ENCODE peak calls at places on chromosomes 16 and 17, in eight cellular contexts. L is MM.1S; K is uterus; B is coronary artery; J is prostate gland; X is effector memory CD4-positive, alpha-beta T cell; H is CD8-positive, alpha-beta T cell; P is OCI-LY7. U is an unnamed sample.

GRCh38 chr16:77596243-77596642 is 126.1 kb upstream of the NUDT7 start:
- DNase-seq in P (no peak), H (no peak), L (no peak), J (no peak), B (no peak), X (no peak), K (no peak), U (no peak)

GRCh38 chr16:49793244-49793643 is 62.7 kb downstream of the ZNF423 start:
- DNase-seq in J (no peak), P (no peak), K (no peak), H (no peak), B (no peak), L (no peak), X (no peak), U (no peak)

GRCh38 chr16:78957328-78958100 is 643.0 kb downstream of the MAF start:
- DNase-seq in P (peak), L (peak), X (no peak), K (no peak), J (peak), B (no peak), H (no peak), U (no peak)

GRCh38 chr17:81967533-81968395 is 6.8 kb upstream of the NOTUM start:
- DNase-seq in J (peak), L (peak), K (peak), H (peak), B (no peak), X (peak), P (peak), U (peak)

GRCh38 chr17:68198931-68199836 is 48.7 kb upstream of the AMZ2 start:
- DNase-seq in B (no peak), L (no peak), H (peak), J (no peak), P (no peak), K (no peak), X (no peak), U (no peak)

GRCh38 chr16:3655791-3656490 is 1.4 kb downstream of the DNASE1 start:
- DNase-seq in L (no peak), K (peak), J (no peak), B (peak), X (no peak), H (no peak), P (no peak), U (peak)

GRCh38 chr16:67977005-67977404 is 3.3 kb downstream of the DPEP3 start:
- DNase-seq in H (no peak), B (no peak), L (no peak), X (no peak), J (no peak), P (no peak), K (no peak), U (no peak)

GRCh38 chr16:68356249-68356918 is 45.6 kb downstream of the PRMT7 start:
- DNase-seq in L (peak), K (no peak), P (peak), X (peak), H (peak), B (no peak), J (no peak), U (peak)

GRCh38 chr16:2447920-2448583 is 11.9 kb upstream of the TEDC2 start:
- DNase-seq in J (no peak), P (no peak), K (no peak), X (no peak), B (no peak), L (no peak), H (no peak), U (no peak)

GRCh38 chr17:76502326-76503211 is 1.3 kb upstream of the RHBDF2 start:
- DNase-seq in H (no peak), L (no peak), X (no peak), J (no peak), K (no peak), P (no peak), B (no peak), U (no peak)

GRCh38 chr16:69417537-69418199 is 6.8 kb upstream of the CYB5B start:
- DNase-seq in P (no peak), K (no peak), H (no peak), L (no peak), B (no peak), X (no peak), J (peak), U (no peak)

GRCh38 chr16:27237229-27238015 is 31.1 kb downstream of the NSMCE1 start:
- DNase-seq in H (peak), P (peak), L (no peak), K (peak), B (peak), J (no peak), X (peak), U (peak)

GRCh38 chr17:43669971-43670644 is 8.4 kb upstream of the MEOX1 start:
- DNase-seq in P (no peak), K (no peak), B (no peak), J (no peak), L (peak), X (no peak), H (no peak), U (peak)

GRCh38 chr17:8935194-8935593 is 30.3 kb downstream of the PIK3R5 start:
- DNase-seq in J (no peak), P (no peak), K (no peak), H (peak), X (peak), B (no peak), L (no peak), U (no peak)

GRCh38 chr17:10210151-10210574 is 11.8 kb upstream of the GAS7 start:
- DNase-seq in K (peak), L (no peak), H (no peak), J (peak), X (no peak), B (no peak), P (no peak), U (no peak)

GRCh38 chr16:3474136-3474779 is 21.0 kb downstream of the C16orf90 start:
- DNase-seq in B (no peak), X (no peak), H (no peak), P (no peak), L (no peak), K (no peak), J (no peak), U (no peak)

GRCh38 chr16:89616576-89617437 is 3.4 kb downstream of the DPEP1 start:
- DNase-seq in K (no peak), P (no peak), H (no peak), L (no peak), B (no peak), X (no peak), J (no peak), U (no peak)

GRCh38 chr17:4161179-4161559 is 18.2 kb downstream of the CYB5D2 start:
- DNase-seq in X (no peak), L (no peak), B (no peak), K (no peak), J (peak), H (no peak), P (no peak), U (no peak)

GRCh38 chr17:32116937-32117336 is 25.4 kb upstream of the RHOT1 start:
- DNase-seq in K (no peak), X (no peak), P (no peak), B (no peak), L (no peak), H (no peak), J (no peak), U (no peak)

GRCh38 chr16:3879887-3880564 is 487 bp downstream of the CREBBP start:
- DNase-seq in J (peak), B (peak), L (peak), P (peak), K (peak), X (peak), H (peak), U (peak)

GRCh38 chr16:1613728-1614225 is 1.6 kb downstream of the CRAMP1 start:
- DNase-seq in L (no peak), X (no peak), P (peak), K (peak), B (no peak), H (no peak), J (peak), U (peak)

GRCh38 chr16:89720859-89721643 is at the start of the genes VPS9D1 and ZNF276:
- DNase-seq in L (peak), P (peak), B (peak), K (peak), X (peak), H (peak), J (peak), U (peak)

GRCh38 chr17:28282596-28282995 is 36.4 kb upstream of the TMEM97 start:
- DNase-seq in K (no peak), J (no peak), X (no peak), P (no peak), H (no peak), B (no peak), L (no peak), U (no peak)

GRCh38 chr16:79885320-79885719 is 284.8 kb upstream of the MAF start:
- DNase-seq in K (no peak), P (no peak), L (no peak), X (no peak), J (peak), H (no peak), B (no peak), U (no peak)

DNA sequence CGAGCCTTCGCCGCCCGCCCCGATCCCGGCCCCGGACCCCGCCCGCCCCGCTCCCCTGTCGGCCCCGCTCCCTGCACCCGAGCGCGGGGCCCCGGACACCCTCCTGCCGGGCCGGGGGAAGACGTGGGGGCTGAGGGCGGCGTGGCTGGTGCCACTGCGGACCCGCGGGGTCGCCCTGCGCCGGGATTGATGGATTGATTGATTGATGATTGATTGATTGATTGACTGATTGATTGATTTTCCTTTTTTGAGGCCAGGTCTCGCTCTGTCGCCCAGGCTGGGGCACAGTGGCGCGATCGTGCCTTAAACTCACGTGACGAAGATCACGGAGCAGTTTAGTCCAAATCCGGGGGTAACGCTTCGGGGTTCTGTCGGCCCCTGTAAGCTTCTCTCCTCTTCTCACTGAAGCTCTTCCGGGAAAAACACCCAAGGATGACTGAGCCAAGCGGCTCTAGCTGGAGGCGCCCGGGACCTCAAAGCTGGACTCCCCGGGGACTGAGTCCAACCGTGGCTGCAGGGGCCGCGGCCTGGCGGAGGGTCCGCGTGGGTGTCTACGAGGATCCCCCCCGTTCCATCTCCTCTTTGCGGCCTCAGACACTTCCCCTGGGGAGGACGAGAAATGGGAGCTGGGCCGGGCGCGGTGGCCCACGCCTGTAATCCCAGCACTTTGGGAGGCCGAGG is 40.2 kb upstream of the BHLHA9 start:
- DNase-seq in X (no peak), B (no peak), H (no peak), P (peak), K (no peak), L (no peak), J (no peak), U (no peak)
- H3K27ac ChIP-seq in X (no peak), B (peak), H (no peak), P (peak), K (peak), L (no peak), J (peak), U (no peak)

GRCh38 chr17:66407864-66408263 is 105.5 kb downstream of the PRKCA start:
- DNase-seq in J (no peak), P (no peak), X (no peak), K (no peak), B (no peak), L (no peak), H (no peak), U (no peak)

GRCh38 chr17:66412857-66413563 is 110.6 kb downstream of the PRKCA start:
- DNase-seq in J (no peak), K (no peak), P (peak), B (no peak), H (no peak), L (no peak), X (no peak), U (no peak)

GRCh38 chr17:66413564-66414520 is 111.4 kb downstream of the PRKCA start:
- DNase-seq in K (no peak), H (no peak), B (no peak), L (peak), P (no peak), J (no peak), X (no peak), U (peak)

GRCh38 chr17:66414528-66415175 is 112.2 kb downstream of the PRKCA start:
- DNase-seq in X (no peak), H (no peak), B (no peak), L (peak), P (peak), J (no peak), K (no peak), U (peak)

GRCh38 chr17:66411498-66411897 is 109.1 kb downstream of the PRKCA start:
- DNase-seq in B (no peak), J (no peak), X (no peak), L (no peak), H (no peak), K (no peak), P (no peak), U (no peak)
- H3K27ac ChIP-seq in B (no peak), J (no peak), X (no peak), L (no peak), H (no peak), K (no peak), P (no peak), U (no peak)

GRCh38 chr17:50026046-50026675 is 29.7 kb upstream of the ITGA3 start:
- DNase-seq in B (no peak), J (no peak), P (no peak), L (no peak), H (no peak), K (no peak), X (no peak), U (no peak)

GRCh38 chr17:50027639-50028206 is 28.2 kb upstream of the ITGA3 start:
- DNase-seq in B (peak), H (no peak), K (peak), L (no peak), X (no peak), J (no peak), P (no peak), U (peak)

GRCh38 chr17:50029185-50029584 is 26.7 kb upstream of the ITGA3 start:
- DNase-seq in K (no peak), L (no peak), B (no peak), X (no peak), P (no peak), H (no peak), J (no peak), U (no peak)

GRCh38 chr17:50026901-50027638 is 28.8 kb upstream of the ITGA3 start:
- DNase-seq in H (peak), J (peak), L (peak), X (peak), P (peak), B (peak), K (peak), U (peak)

DNA sequence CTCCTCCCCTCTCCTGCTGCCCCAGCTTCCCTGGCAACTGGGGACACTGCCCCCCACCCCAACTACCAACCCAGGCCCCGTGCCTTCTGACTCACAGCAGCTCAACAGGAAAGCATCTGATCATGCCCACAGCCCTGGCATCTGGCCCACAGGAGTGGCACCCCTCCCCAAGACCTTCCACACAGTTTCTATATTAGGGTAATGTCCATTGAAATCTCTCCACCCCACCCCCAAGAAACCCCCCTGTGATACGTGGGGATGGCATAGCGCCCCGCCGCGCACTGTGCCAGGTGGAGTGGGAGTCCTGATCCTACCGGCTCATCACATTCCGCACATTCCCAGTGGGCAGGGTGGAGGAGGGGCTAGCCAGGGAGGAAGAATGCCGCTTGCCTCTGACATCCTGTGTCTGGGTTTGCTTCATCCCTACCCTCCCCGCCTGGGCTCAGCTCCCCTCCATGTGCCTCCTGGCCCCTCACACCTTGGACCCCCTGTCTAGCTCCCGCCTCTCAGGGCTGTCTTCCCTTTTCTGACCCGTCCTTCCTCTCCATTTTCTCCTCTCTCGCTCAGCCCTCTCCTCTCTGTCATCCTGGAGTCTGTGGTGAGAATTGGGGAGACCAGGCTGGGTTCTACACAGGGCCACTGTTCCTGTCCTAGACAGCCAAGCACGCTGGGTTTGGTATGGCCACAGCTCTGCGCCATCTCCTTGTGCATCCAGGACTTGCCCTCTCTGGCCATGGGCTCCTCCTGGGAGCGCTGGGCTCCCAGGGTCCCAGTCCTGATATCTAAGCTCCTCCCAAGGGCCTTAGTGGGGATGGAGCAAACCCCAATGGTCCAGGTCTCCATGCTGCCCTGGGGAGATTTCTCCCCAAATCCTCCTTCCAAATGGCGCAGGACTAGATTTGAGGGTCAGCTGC is 27.4 kb upstream of the ITGA3 start:
- DNase-seq in H (no peak), X (no peak), L (no peak), J (no peak), B (no peak), P (no peak), K (no peak), U (no peak)
- H3K27ac ChIP-seq in H (no peak), X (no peak), L (no peak), J (no peak), B (peak), P (no peak), K (no peak), U (no peak)

DNA sequence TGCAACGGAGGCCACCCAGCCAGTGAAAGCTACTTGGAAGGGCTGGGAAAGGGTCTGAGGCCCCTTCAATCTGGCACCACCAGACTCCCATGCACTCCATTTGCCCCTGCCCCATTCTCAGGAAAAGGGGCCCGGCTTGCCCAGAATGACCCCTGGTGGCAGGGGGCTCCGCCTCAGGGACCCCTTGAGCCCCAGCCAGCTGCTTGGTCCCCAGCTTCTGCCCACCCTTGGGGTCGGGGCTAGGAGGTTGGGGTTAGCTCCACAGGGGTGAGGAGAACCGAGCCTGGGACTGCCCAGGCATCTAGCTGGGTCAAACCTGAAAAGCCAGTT is 1.3 kb downstream of the RHBDF1 start:
- DNase-seq in P (no peak), B (no peak), H (no peak), J (no peak), X (no peak), K (no peak), L (no peak), U (no peak)
- H3K27ac ChIP-seq in P (no peak), B (peak), H (no peak), J (peak), X (no peak), K (peak), L (no peak), U (peak)

GRCh38 chr17:45155483-45155882 is 6.2 kb upstream of the HEXIM2 start:
- DNase-seq in L (no peak), K (no peak), J (no peak), H (no peak), B (no peak), X (no peak), P (no peak), U (no peak)
- H3K27ac ChIP-seq in L (no peak), K (no peak), J (peak), H (no peak), B (no peak), X (no peak), P (no peak), U (no peak)

DNA sequence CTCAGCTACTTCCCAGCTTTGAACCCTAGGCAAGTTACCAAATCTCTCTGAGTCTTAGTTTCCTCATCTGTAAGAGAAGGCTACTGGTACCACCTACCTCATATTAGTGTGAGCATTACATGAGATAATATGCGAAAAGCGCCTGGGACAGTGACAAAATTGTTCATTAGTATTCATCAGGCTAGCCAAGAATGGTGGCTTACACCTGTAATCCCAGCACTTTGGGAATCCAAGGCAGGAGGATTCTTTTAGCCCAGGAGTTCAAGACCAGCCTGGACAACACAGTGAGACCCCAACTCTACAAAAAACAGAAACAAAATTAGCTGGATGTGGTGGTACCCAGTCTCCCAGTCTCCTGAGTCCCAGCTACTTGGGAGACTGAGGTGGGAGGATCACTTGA is 3.3 kb downstream of the PLCD3 start:
- DNase-seq in K (no peak), L (no peak), B (no peak), J (no peak), P (no peak), H (no peak), X (no peak), U (no peak)
- H3K27ac ChIP-seq in K (peak), L (no peak), B (peak), J (peak), P (no peak), H (no peak), X (no peak), U (no peak)

GRCh38 chr17:17951524-17951923 is 20.7 kb downstream of the TOM1L2 start:
- DNase-seq in H (no peak), X (no peak), J (no peak), K (no peak), L (no peak), P (no peak), B (no peak), U (no peak)
- H3K27ac ChIP-seq in H (no peak), X (no peak), J (peak), K (no peak), L (no peak), P (no peak), B (no peak), U (no peak)

DNA sequence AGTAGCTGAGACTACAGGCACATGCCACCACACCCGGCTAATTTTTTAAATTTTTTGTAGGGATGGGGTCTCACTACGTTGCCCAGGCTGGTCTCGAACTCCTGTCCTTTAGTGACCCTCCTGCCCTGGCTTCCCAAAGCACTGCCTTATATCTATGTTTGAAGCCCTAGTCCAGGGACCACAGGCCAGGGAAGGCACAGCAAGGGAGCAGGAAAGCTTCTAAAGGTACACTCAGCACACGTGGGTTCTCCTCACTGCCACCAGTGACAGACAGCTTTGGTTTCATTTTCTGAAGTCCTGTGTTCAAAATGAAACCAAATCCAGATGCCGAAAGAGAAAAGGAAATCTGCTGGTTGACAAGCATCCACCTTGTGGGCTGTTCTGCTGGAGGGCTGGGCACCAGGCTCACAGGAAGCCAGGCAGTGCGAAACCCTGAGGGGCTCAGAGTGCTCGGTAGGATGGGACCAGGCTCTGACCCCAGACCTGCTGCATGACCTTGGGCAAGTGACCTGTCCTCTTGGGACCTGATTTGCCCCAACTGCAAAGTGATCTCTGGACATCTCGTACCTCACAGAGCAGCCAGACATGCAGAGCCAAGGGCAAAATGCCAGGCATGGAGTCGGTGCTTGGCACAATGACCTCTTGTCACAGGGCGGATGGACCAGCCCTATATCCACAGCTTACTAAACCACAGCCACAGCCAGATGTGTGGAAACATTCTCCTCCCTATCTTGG is 2.7 kb upstream of the SOCS1 start:
- DNase-seq in B (no peak), L (peak), K (peak), P (peak), H (peak), X (no peak), J (no peak), U (peak)
- H3K27ac ChIP-seq in B (peak), L (peak), K (peak), P (peak), H (no peak), X (peak), J (no peak), U (peak)

GRCh38 chr17:66431080-66431795 is 128.8 kb downstream of the PRKCA start:
- DNase-seq in K (no peak), H (no peak), P (no peak), B (no peak), J (no peak), X (no peak), L (no peak), U (no peak)
- H3K27ac ChIP-seq in K (peak), H (no peak), P (no peak), B (no peak), J (no peak), X (no peak), L (no peak), U (no peak)

U was measured in small intestine.